ENCODE peak calls at places on chromosome 3, in seven cellular contexts. O is CD8-positive, alpha-beta T cell; C is GM23248; M is Caco-2; R is lower lobe of right lung; X is prostate gland; Q is breast epithelium. E is an unnamed sample.

GRCh38 chr3:195247086-195247862 is 23.7 kb downstream of the XXYLT1 start:
- DNase-seq in X (no peak), C (no peak), R (peak; percentile 21), O (no peak), Q (no peak), M (no peak), E (no peak)

GRCh38 chr3:178063475-178063874 is 472.8 kb upstream of the KCNMB2 start:
- DNase-seq in R (no peak), O (no peak), M (no peak), X (peak; percentile 66), Q (no peak), C (peak; percentile 84), E (no peak)

GRCh38 chr3:42936157-42936981 is 30.4 kb downstream of the ZNF662 start:
- DNase-seq in C (peak; percentile 73), O (no peak), M (no peak), X (no peak), Q (no peak), R (peak; percentile 62), E (no peak)

GRCh38 chr3:125213946-125214542 is 1.5 kb upstream of the SLC12A8 start:
- DNase-seq in X (no peak), C (peak; percentile 88), M (no peak), O (no peak), Q (no peak), R (no peak), E (no peak)

GRCh38 chr3:170467560-170467959 is 48.9 kb downstream of the CLDN11 start:
- DNase-seq in M (no peak), C (no peak), O (no peak), X (no peak), R (no peak), Q (no peak), E (no peak)

GRCh38 chr3:129360224-129360623 is 68.2 kb downstream of the EFCAB12 start:
- DNase-seq in Q (no peak), R (no peak), X (no peak), M (no peak), C (no peak), O (no peak), E (no peak)

GRCh38 chr3:43061101-43061895 is 44.6 kb downstream of the POMGNT2 start:
- DNase-seq in Q (no peak), M (no peak), X (no peak), C (no peak), R (no peak), O (no peak), E (no peak)

GRCh38 chr3:132261501-132261900 is 55.7 kb upstream of the ACP3 start:
- DNase-seq in Q (no peak), C (no peak), R (no peak), O (no peak), X (no peak), M (no peak), E (no peak)

GRCh38 chr3:197031315-197032285 is 2.0 kb upstream of the MELTF start:
- DNase-seq in Q (no peak), M (peak; percentile 75), R (no peak), X (peak; percentile 64), O (no peak), C (peak; percentile 97), E (no peak)

GRCh38 chr3:197029511-197030167 is at the start of gene MELTF:
- DNase-seq in C (peak; percentile 69), M (peak; percentile 89), O (peak; percentile 55), R (peak; percentile 82), X (no peak), Q (no peak), E (no peak)

GRCh38 chr3:197027896-197028710 is 1.5 kb downstream of the MELTF start:
- DNase-seq in M (no peak), C (no peak), Q (no peak), X (no peak), O (no peak), R (no peak), E (no peak)

GRCh38 chr3:197028711-197029510 is 706 bp downstream of the MELTF start:
- DNase-seq in R (no peak), O (no peak), C (peak; percentile 41), M (peak; percentile 37), X (no peak), Q (no peak), E (no peak)

GRCh38 chr3:197030379-197031314 is 1.0 kb upstream of the MELTF start:
- DNase-seq in X (no peak), C (no peak), R (no peak), M (no peak), O (no peak), Q (no peak), E (no peak)
- H3K4me1 ChIP-seq in X (peaks cover 6% of the 10 kb centered on the region), C (peaks cover 12% of the 10 kb centered on the region), R (peaks cover 20% of the 10 kb centered on the region), M (peaks cover 23% of the 10 kb centered on the region), O (peaks cover 16% of the 10 kb centered on the region), Q (peaks cover 3% of the 10 kb centered on the region), E (peaks cover 1% of the 10 kb centered on the region)

GRCh38 chr3:115236496-115236895 is 89.4 kb upstream of the ZBTB20 start:
- DNase-seq in M (no peak), X (no peak), C (no peak), O (no peak), Q (no peak), R (no peak), E (no peak)

GRCh38 chr3:115244350-115244749 is 97.3 kb upstream of the ZBTB20 start:
- DNase-seq in C (no peak), Q (no peak), M (no peak), O (no peak), R (no peak), X (no peak), E (no peak)

GRCh38 chr3:115245437-115245836 is 98.3 kb upstream of the ZBTB20 start:
- DNase-seq in C (peak; percentile 95), R (no peak), Q (no peak), O (no peak), M (no peak), X (no peak), E (no peak)

DNA sequence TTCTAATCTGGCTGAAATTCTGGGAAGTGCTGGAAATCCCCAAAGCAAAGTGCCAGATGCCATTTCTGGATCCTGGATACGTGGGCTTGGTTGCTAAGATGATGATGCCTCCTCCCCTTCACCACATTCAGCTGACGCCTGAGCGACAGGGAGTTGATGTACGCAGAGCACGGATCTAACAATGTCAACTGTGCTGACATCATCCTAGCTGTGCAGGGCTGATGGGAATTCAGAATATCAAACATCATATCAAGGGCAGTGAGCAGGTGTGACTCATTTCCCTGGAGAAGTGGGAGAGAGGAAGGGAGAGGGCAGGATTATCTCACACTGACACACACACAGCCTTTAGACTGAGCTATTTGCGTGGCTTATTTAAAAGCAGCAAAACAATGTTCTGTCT is 92.6 kb upstream of the ZBTB20 start:
- DNase-seq in X (no peak), O (no peak), R (no peak), M (no peak), Q (no peak), C (peak; percentile 97), E (no peak)
- H3K36me3 ChIP-seq in X (no peaks in the 10 kb centered on the region), O (no peaks in the 10 kb centered on the region), R (no peaks in the 10 kb centered on the region), M (no peaks in the 10 kb centered on the region), Q (no peaks in the 10 kb centered on the region), C (no peaks in the 10 kb centered on the region), E (no peaks in the 10 kb centered on the region)

GRCh38 chr3:48563382-48563918 is at the start of gene UCN2:
- DNase-seq in X (no peak), O (no peak), R (no peak), C (peak; percentile 67), M (no peak), Q (no peak), E (no peak)

GRCh38 chr3:48564667-48565066 is 1.1 kb upstream of the UCN2 start:
- DNase-seq in C (no peak), M (no peak), X (no peak), R (no peak), Q (no peak), O (no peak), E (no peak)

GRCh38 chr3:48562367-48563095 is 1.1 kb downstream of the UCN2 start:
- DNase-seq in R (no peak), X (no peak), M (no peak), O (no peak), Q (no peak), C (no peak), E (no peak)

GRCh38 chr3:48565186-48565585 is 1.6 kb upstream of the UCN2 start:
- DNase-seq in C (no peak), O (no peak), Q (no peak), R (no peak), X (no peak), M (no peak), E (no peak)

DNA sequence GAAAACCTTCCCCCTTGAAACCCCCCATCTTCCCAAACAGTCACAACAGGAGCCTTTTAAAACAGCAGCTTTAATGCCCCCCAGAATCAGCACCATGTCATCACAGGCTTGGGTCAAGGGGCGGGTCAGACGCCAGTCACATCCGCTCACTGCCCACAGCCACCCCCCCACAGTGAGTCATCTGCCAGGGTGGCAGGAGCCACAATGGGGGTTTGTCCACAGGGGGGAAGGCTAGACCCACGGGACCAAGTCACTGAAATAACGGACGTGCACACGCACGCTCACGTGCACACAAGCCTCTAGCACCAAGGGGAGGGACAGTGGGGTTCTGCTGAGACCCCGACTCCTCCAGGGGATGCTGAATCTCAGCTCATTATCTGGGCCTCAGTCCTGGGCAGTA is 441 bp upstream of the UCN2 start:
- DNase-seq in O (peak; percentile 18), C (peak; percentile 90), X (no peak), Q (no peak), M (no peak), R (peak; percentile 84), E (no peak)
- H3K4me3 ChIP-seq in O (no peak overlapping the region), C (no peak overlapping the region), X (no peak overlapping the region), Q (no peak overlapping the region), M (no peak overlapping the region), R (no peak overlapping the region), E (no peak overlapping the region)

GRCh38 chr3:99892332-99892731 is 74.7 kb downstream of the CMSS1 start:
- DNase-seq in C (no peak), O (no peak), X (no peak), R (no peak), M (no peak), Q (no peak), E (no peak)

GRCh38 chr3:99895106-99895705 is 77.5 kb downstream of the CMSS1 start:
- DNase-seq in O (no peak), R (no peak), Q (no peak), M (no peak), X (no peak), C (peak; percentile 50), E (no peak)

GRCh38 chr3:99896482-99896881 is 78.8 kb downstream of the CMSS1 start:
- DNase-seq in R (no peak), M (no peak), Q (no peak), O (no peak), C (peak; percentile 44), X (no peak), E (peak; percentile 18)

GRCh38 chr3:99899603-99900002 is 81.9 kb downstream of the CMSS1 start:
- DNase-seq in Q (no peak), O (no peak), C (no peak), R (no peak), X (no peak), M (no peak), E (no peak)

DNA sequence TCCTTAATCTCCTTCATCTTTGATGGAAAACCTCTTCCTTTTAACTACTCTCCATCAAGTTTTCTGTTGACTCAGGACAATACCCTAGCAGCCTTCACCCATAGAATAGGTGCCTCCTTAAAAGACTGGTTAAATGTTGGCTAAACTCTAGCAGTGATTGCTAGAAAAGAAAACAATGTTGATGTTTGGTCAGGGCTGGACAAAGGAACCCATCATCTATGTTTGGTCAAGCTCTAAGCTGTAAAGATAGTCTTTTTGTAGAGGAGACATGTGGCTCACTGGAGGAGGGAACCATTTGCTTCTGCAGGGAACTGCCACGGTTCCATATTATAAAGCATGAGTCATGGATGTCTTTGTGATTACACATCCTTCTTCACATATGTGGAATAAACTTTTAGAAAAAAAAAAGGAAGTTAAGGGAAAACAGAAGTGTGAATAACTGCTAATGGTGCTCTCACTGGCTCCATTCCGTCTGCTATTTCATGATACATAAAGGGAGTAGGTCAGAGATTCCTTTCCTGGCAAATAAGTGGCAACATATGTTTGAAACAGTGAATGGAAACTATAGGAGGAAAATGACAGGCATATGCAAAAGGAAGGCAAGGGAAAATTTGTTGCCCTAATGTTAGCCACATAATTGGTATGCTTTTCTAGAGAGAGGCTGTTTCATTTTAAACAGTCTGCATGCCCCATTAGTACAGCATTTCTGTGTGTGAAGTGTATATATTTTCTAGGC is 78.2 kb downstream of the CMSS1 start:
- DNase-seq in X (no peak), M (peak; percentile 66), Q (no peak), R (no peak), C (peak; percentile 94), O (no peak), E (no peak)
- H3K4me1 ChIP-seq in X (no peaks in the 10 kb centered on the region), M (peaks cover 38% of the 10 kb centered on the region), Q (no peaks in the 10 kb centered on the region), R (peaks cover 2% of the 10 kb centered on the region), C (peaks cover 45% of the 10 kb centered on the region), O (no peaks in the 10 kb centered on the region), E (peaks cover 1% of the 10 kb centered on the region)